ENCODE peak calls at places on chromosomes 16 and 17, in nine cellular contexts. P is NAMALWA; L is hippocampal formation; Z is C1 segment of cervical spinal cord; D is activated naive CD8-positive, alpha-beta T cell treated with anti-CD3 and anti-CD28 coated beads, Interleukin-2, amount 50 U/mL, for 24 hours; H is H9; Q is esophagus squamous epithelium; S is activated T-cell treated with anti-CD3 and anti-CD28 coated beads for 1 hour; K is IMR-90. N is an unnamed sample.

GRCh38 chr16:66512589-66513404 is 37.1 kb downstream of the TK2 start:
- DNase-seq in P (no peak), L (no peak), Z (no peak), D (no peak), H (no peak), Q (no peak), S (no peak), K (no peak), N (no peak)

GRCh38 chr16:65933703-65934102 is 432.8 kb upstream of the CDH5 start:
- DNase-seq in P (no peak), L (no peak), Z (no peak), D (no peak), H (no peak), Q (no peak), S (no peak), K (no peak), N (no peak)

GRCh38 chr16:55408656-55409055 is 70.3 kb upstream of the MMP2 start:
- DNase-seq in P (no peak), L (no peak), Z (no peak), D (no peak), H (no peak), Q (no peak), S (no peak), K (no peak), N (no peak)

GRCh38 chr17:560379-560935 is 154.2 kb downstream of the VPS53 start:
- DNase-seq in P (no peak), L (no peak), Z (no peak), D (no peak), H (no peak), Q (no peak), S (no peak), K (peak; percentile 63), N (no peak)

GRCh38 chr17:7063518-7064094 is 16.4 kb downstream of the CLEC10A start:
- DNase-seq in P (no peak), L (no peak), Z (no peak), D (no peak), H (no peak), Q (no peak), S (no peak), K (no peak), N (no peak)

GRCh38 chr17:80708497-80708896 is 163.9 kb downstream of the RPTOR start:
- DNase-seq in P (no peak), L (no peak), Z (no peak), D (no peak), H (no peak), Q (no peak), S (no peak), K (no peak), N (no peak)

GRCh38 chr17:65053354-65053881 is 3.1 kb downstream of the GNA13 start:
- DNase-seq in P (no peak), L (no peak), Z (no peak), D (no peak), H (no peak), Q (no peak), S (no peak), K (no peak), N (no peak)

GRCh38 chr17:77126519-77126918 is 14.2 kb upstream of the SEC14L1 start:
- DNase-seq in P (no peak), L (no peak), Z (no peak), D (no peak), H (no peak), Q (no peak), S (no peak), K (no peak), N (peak; percentile 67)

GRCh38 chr16:29811896-29812665 is at the start of gene PRRT2:
- DNase-seq in P (peak; percentile 35), L (peak; percentile 60), Z (peak; percentile 88), D (peak; percentile 66), H (peak; percentile 70), Q (no peak), S (no peak), K (peak; percentile 43), N (no peak)

GRCh38 chr16:30084816-30085159 is 6.9 kb downstream of the TBX6 start:
- DNase-seq in P (no peak), L (no peak), Z (no peak), D (no peak), H (no peak), Q (no peak), S (no peak), K (no peak), N (no peak)

GRCh38 chr17:8745586-8746500 is 1.2 kb upstream of the CCDC42 start:
- DNase-seq in P (peak; percentile 9), L (peak; percentile 32), Z (peak; percentile 9), D (peak; percentile 89), H (peak; percentile 82), Q (no peak), S (peak; percentile 78), K (peak; percentile 29), N (peak; percentile 47)

GRCh38 chr17:45299311-45299710 is 17.5 kb downstream of the MAP3K14 start:
- DNase-seq in P (no peak), L (no peak), Z (no peak), D (no peak), H (no peak), Q (no peak), S (no peak), K (no peak), N (peak; percentile 75)

GRCh38 chr16:78034530-78034929 is 12.2 kb downstream of the CLEC3A start:
- DNase-seq in P (no peak), L (no peak), Z (no peak), D (peak; percentile 2), H (no peak), Q (no peak), S (no peak), K (no peak), N (no peak)

GRCh38 chr17:79951361-79952264 is 84.1 kb downstream of the TBC1D16 start:
- DNase-seq in P (no peak), L (peak; percentile 68), Z (peak; percentile 43), D (no peak), H (peak; percentile 54), Q (no peak), S (no peak), K (peak; percentile 89), N (peak; percentile 98)

GRCh38 chr17:68019336-68019674 is 16.2 kb upstream of the KPNA2 start:
- DNase-seq in P (no peak), L (no peak), Z (no peak), D (no peak), H (no peak), Q (no peak), S (no peak), K (no peak), N (no peak)

GRCh38 chr17:20613248-20613647 is 33.7 kb downstream of the CDRT15L2 start:
- DNase-seq in P (no peak), L (no peak), Z (no peak), D (no peak), H (peak; percentile 27), Q (no peak), S (no peak), K (no peak), N (no peak)

GRCh38 chr17:77282524-77283515 is 142.1 kb downstream of the SEC14L1 start:
- DNase-seq in P (no peak), L (no peak), Z (no peak), D (no peak), H (peak; percentile 70), Q (no peak), S (no peak), K (peak; percentile 43), N (no peak)

GRCh38 chr17:7836596-7837374 is 2.8 kb downstream of the KDM6B start:
- DNase-seq in P (peak; percentile 86), L (peak; percentile 22), Z (peak; percentile 53), D (peak; percentile 70), H (peak; percentile 100), Q (no peak), S (peak; percentile 43), K (peak; percentile 95), N (peak; percentile 96)

GRCh38 chr17:43769859-43770258 is 8.9 kb downstream of the DUSP3 start:
- DNase-seq in P (no peak), L (no peak), Z (no peak), D (no peak), H (no peak), Q (no peak), S (no peak), K (no peak), N (no peak)

GRCh38 chr16:49717693-49718092 is 138.2 kb downstream of the ZNF423 start:
- DNase-seq in P (no peak), L (no peak), Z (no peak), D (no peak), H (no peak), Q (no peak), S (no peak), K (no peak), N (no peak)

GRCh38 chr17:1055751-1056645 is 59.1 kb downstream of the TIMM22 start:
- DNase-seq in P (peak; percentile 38), L (peak; percentile 30), Z (peak; percentile 29), D (peak; percentile 54), H (peak; percentile 84), Q (no peak), S (peak; percentile 26), K (peak; percentile 59), N (peak; percentile 73)

GRCh38 chr17:78839173-78839761 is 1.3 kb downstream of the USP36 start:
- DNase-seq in P (peak; percentile 60), L (no peak), Z (no peak), D (no peak), H (no peak), Q (no peak), S (no peak), K (peak; percentile 86), N (no peak)

GRCh38 chr17:29140051-29140582 is 40.1 kb downstream of the MYO18A start:
- DNase-seq in P (peak; percentile 74), L (peak; percentile 74), Z (peak; percentile 95), D (peak; percentile 85), H (peak; percentile 91), Q (no peak), S (peak; percentile 69), K (peak; percentile 51), N (peak; percentile 39)

GRCh38 chr17:69581061-69581955 is 166.8 kb downstream of the MAP2K6 start:
- DNase-seq in P (peak; percentile 88), L (no peak), Z (no peak), D (peak; percentile 40), H (peak; percentile 34), Q (no peak), S (no peak), K (peak; percentile 47), N (no peak)

GRCh38 chr17:68184816-68185436 is 62.9 kb upstream of the AMZ2 start:
- DNase-seq in P (peak; percentile 68), L (no peak), Z (no peak), D (peak; percentile 49), H (no peak), Q (no peak), S (peak; percentile 31), K (no peak), N (no peak)

GRCh38 chr17:16463341-16464000 is 28.5 kb downstream of the LRRC75A start:
- DNase-seq in P (no peak), L (no peak), Z (peak; percentile 83), D (no peak), H (peak; percentile 66), Q (no peak), S (no peak), K (peak; percentile 59), N (peak; percentile 70)

GRCh38 chr16:11781773-11782172 is 15.3 kb downstream of the ZC3H7A start:
- DNase-seq in P (peak; percentile 83), L (peak; percentile 49), Z (peak; percentile 3), D (no peak), H (no peak), Q (no peak), S (no peak), K (no peak), N (peak; percentile 81)

GRCh38 chr17:61159415-61159814 is 240.2 kb upstream of the TBX2 start:
- DNase-seq in P (no peak), L (no peak), Z (no peak), D (no peak), H (no peak), Q (no peak), S (no peak), K (peak; percentile 33), N (peak; percentile 55)

GRCh38 chr17:9346296-9346926 is 229.2 kb downstream of the STX8 start:
- DNase-seq in P (no peak), L (no peak), Z (no peak), D (peak; percentile 26), H (no peak), Q (no peak), S (no peak), K (peak; percentile 33), N (no peak)

GRCh38 chr16:3282103-3282746 is 1.1 kb upstream of the ZNF263 start:
- DNase-seq in P (no peak), L (no peak), Z (no peak), D (no peak), H (peak; percentile 82), Q (no peak), S (no peak), K (peak; percentile 69), N (peak; percentile 58)

GRCh38 chr16:5751216-5751615 is 653.6 kb upstream of the EEF2KMT start:
- DNase-seq in P (no peak), L (no peak), Z (no peak), D (no peak), H (no peak), Q (no peak), S (no peak), K (no peak), N (no peak)